ENCODE peak calls at places on chromosomes 13 and 19, in seven cellular contexts. One of them, this sample, is unnamed.

GRCh38 chr19:4374451-4375163 is 25.7 kb downstream of the SH3GL1 start:
- DNase-seq in uterus: peak; percentile 78
- DNase-seq in SHP77 treated with DMSO at 0.1 percent for 48 hours: no peak
- DNase-seq in esophagus squamous epithelium: no peak
- DNase-seq in cardiac muscle cell: no peak
- DNase-seq in stimulated activated CD4-positive, alpha-beta T cell treated with anti-CD3 and anti-CD28 coated beads, Interleukin-1b, Interleukin-23, amount 100 ng/mL, for 1 hour: no peak
- DNase-seq in fibroblast of the conjunctiva: peak; percentile 84
- DNase-seq in this sample: peak; percentile 48

GRCh38 chr19:40265763-40266099 is 19.4 kb downstream of the AKT2 start:
- DNase-seq in uterus: no peak
- DNase-seq in SHP77 treated with DMSO at 0.1 percent for 48 hours: no peak
- DNase-seq in esophagus squamous epithelium: no peak
- DNase-seq in cardiac muscle cell: no peak
- DNase-seq in stimulated activated CD4-positive, alpha-beta T cell treated with anti-CD3 and anti-CD28 coated beads, Interleukin-1b, Interleukin-23, amount 100 ng/mL, for 1 hour: no peak
- DNase-seq in fibroblast of the conjunctiva: no peak
- DNase-seq in this sample: no peak

GRCh38 chr13:79686441-79686840 is 205.5 kb downstream of the NDFIP2 start:
- DNase-seq in uterus: no peak
- DNase-seq in SHP77 treated with DMSO at 0.1 percent for 48 hours: no peak
- DNase-seq in esophagus squamous epithelium: no peak
- DNase-seq in cardiac muscle cell: no peak
- DNase-seq in stimulated activated CD4-positive, alpha-beta T cell treated with anti-CD3 and anti-CD28 coated beads, Interleukin-1b, Interleukin-23, amount 100 ng/mL, for 1 hour: no peak
- DNase-seq in fibroblast of the conjunctiva: no peak
- DNase-seq in this sample: no peak

GRCh38 chr13:113863511-113864302 is at the start of gene GAS6:
- DNase-seq in uterus: peak; percentile 67
- DNase-seq in SHP77 treated with DMSO at 0.1 percent for 48 hours: no peak
- DNase-seq in esophagus squamous epithelium: no peak
- DNase-seq in cardiac muscle cell: peak; percentile 74
- DNase-seq in stimulated activated CD4-positive, alpha-beta T cell treated with anti-CD3 and anti-CD28 coated beads, Interleukin-1b, Interleukin-23, amount 100 ng/mL, for 1 hour: no peak
- DNase-seq in fibroblast of the conjunctiva: no peak
- DNase-seq in this sample: peak; percentile 69

GRCh38 chr19:2040647-2041435 is 10.2 kb downstream of the MKNK2 start:
- DNase-seq in uterus: no peak
- DNase-seq in SHP77 treated with DMSO at 0.1 percent for 48 hours: no peak
- DNase-seq in esophagus squamous epithelium: no peak
- DNase-seq in cardiac muscle cell: no peak
- DNase-seq in stimulated activated CD4-positive, alpha-beta T cell treated with anti-CD3 and anti-CD28 coated beads, Interleukin-1b, Interleukin-23, amount 100 ng/mL, for 1 hour: no peak
- DNase-seq in fibroblast of the conjunctiva: no peak
- DNase-seq in this sample: peak; percentile 17

GRCh38 chr13:39776439-39776838 is 121.0 kb downstream of the COG6 start:
- DNase-seq in uterus: no peak
- DNase-seq in SHP77 treated with DMSO at 0.1 percent for 48 hours: no peak
- DNase-seq in esophagus squamous epithelium: no peak
- DNase-seq in cardiac muscle cell: no peak
- DNase-seq in stimulated activated CD4-positive, alpha-beta T cell treated with anti-CD3 and anti-CD28 coated beads, Interleukin-1b, Interleukin-23, amount 100 ng/mL, for 1 hour: no peak
- DNase-seq in fibroblast of the conjunctiva: peak; percentile 12
- DNase-seq in this sample: no peak

GRCh38 chr13:33322965-33323668 is 37.6 kb upstream of the STARD13 start:
- DNase-seq in uterus: no peak
- DNase-seq in SHP77 treated with DMSO at 0.1 percent for 48 hours: no peak
- DNase-seq in esophagus squamous epithelium: no peak
- DNase-seq in cardiac muscle cell: no peak
- DNase-seq in stimulated activated CD4-positive, alpha-beta T cell treated with anti-CD3 and anti-CD28 coated beads, Interleukin-1b, Interleukin-23, amount 100 ng/mL, for 1 hour: no peak
- DNase-seq in fibroblast of the conjunctiva: no peak
- DNase-seq in this sample: no peak

GRCh38 chr19:33868821-33869412 is 72.2 kb downstream of the KCTD15 start:
- DNase-seq in uterus: peak; percentile 18
- DNase-seq in SHP77 treated with DMSO at 0.1 percent for 48 hours: no peak
- DNase-seq in esophagus squamous epithelium: no peak
- DNase-seq in cardiac muscle cell: peak; percentile 30
- DNase-seq in stimulated activated CD4-positive, alpha-beta T cell treated with anti-CD3 and anti-CD28 coated beads, Interleukin-1b, Interleukin-23, amount 100 ng/mL, for 1 hour: no peak
- DNase-seq in fibroblast of the conjunctiva: peak; percentile 8
- DNase-seq in this sample: peak; percentile 30

GRCh38 chr13:73231456-73231855 is 172.7 kb downstream of the KLF5 start:
- DNase-seq in uterus: no peak
- DNase-seq in SHP77 treated with DMSO at 0.1 percent for 48 hours: no peak
- DNase-seq in esophagus squamous epithelium: no peak
- DNase-seq in cardiac muscle cell: no peak
- DNase-seq in stimulated activated CD4-positive, alpha-beta T cell treated with anti-CD3 and anti-CD28 coated beads, Interleukin-1b, Interleukin-23, amount 100 ng/mL, for 1 hour: no peak
- DNase-seq in fibroblast of the conjunctiva: no peak
- DNase-seq in this sample: no peak

GRCh38 chr19:47682939-47683338 is 30.3 kb upstream of the EHD2 start:
- DNase-seq in uterus: no peak
- DNase-seq in SHP77 treated with DMSO at 0.1 percent for 48 hours: no peak
- DNase-seq in esophagus squamous epithelium: no peak
- DNase-seq in cardiac muscle cell: no peak
- DNase-seq in stimulated activated CD4-positive, alpha-beta T cell treated with anti-CD3 and anti-CD28 coated beads, Interleukin-1b, Interleukin-23, amount 100 ng/mL, for 1 hour: no peak
- DNase-seq in fibroblast of the conjunctiva: no peak
- DNase-seq in this sample: no peak

GRCh38 chr19:13712767-13713201 is 51.5 kb upstream of the MRI1 start:
- DNase-seq in uterus: no peak
- DNase-seq in SHP77 treated with DMSO at 0.1 percent for 48 hours: no peak
- DNase-seq in esophagus squamous epithelium: no peak
- DNase-seq in cardiac muscle cell: peak; percentile 31
- DNase-seq in stimulated activated CD4-positive, alpha-beta T cell treated with anti-CD3 and anti-CD28 coated beads, Interleukin-1b, Interleukin-23, amount 100 ng/mL, for 1 hour: no peak
- DNase-seq in fibroblast of the conjunctiva: no peak
- DNase-seq in this sample: no peak

GRCh38 chr19:14661372-14661924 is 13.2 kb downstream of the ADGRE3 start:
- DNase-seq in uterus: no peak
- DNase-seq in SHP77 treated with DMSO at 0.1 percent for 48 hours: no peak
- DNase-seq in esophagus squamous epithelium: no peak
- DNase-seq in cardiac muscle cell: no peak
- DNase-seq in stimulated activated CD4-positive, alpha-beta T cell treated with anti-CD3 and anti-CD28 coated beads, Interleukin-1b, Interleukin-23, amount 100 ng/mL, for 1 hour: no peak
- DNase-seq in fibroblast of the conjunctiva: no peak
- DNase-seq in this sample: no peak

GRCh38 chr19:10915511-10916091 is 12.8 kb downstream of the YIPF2 start:
- DNase-seq in uterus: no peak
- DNase-seq in SHP77 treated with DMSO at 0.1 percent for 48 hours: no peak
- DNase-seq in esophagus squamous epithelium: no peak
- DNase-seq in cardiac muscle cell: no peak
- DNase-seq in stimulated activated CD4-positive, alpha-beta T cell treated with anti-CD3 and anti-CD28 coated beads, Interleukin-1b, Interleukin-23, amount 100 ng/mL, for 1 hour: no peak
- DNase-seq in fibroblast of the conjunctiva: peak; percentile 89
- DNase-seq in this sample: no peak

GRCh38 chr13:44649118-44649455 is 73.0 kb upstream of the TSC22D1 start:
- DNase-seq in uterus: no peak
- DNase-seq in SHP77 treated with DMSO at 0.1 percent for 48 hours: no peak
- DNase-seq in esophagus squamous epithelium: no peak
- DNase-seq in cardiac muscle cell: no peak
- DNase-seq in stimulated activated CD4-positive, alpha-beta T cell treated with anti-CD3 and anti-CD28 coated beads, Interleukin-1b, Interleukin-23, amount 100 ng/mL, for 1 hour: no peak
- DNase-seq in fibroblast of the conjunctiva: no peak
- DNase-seq in this sample: no peak

GRCh38 chr13:28408235-28408848 is 86.6 kb downstream of the FLT1 start:
- DNase-seq in uterus: peak; percentile 72
- DNase-seq in SHP77 treated with DMSO at 0.1 percent for 48 hours: no peak
- DNase-seq in esophagus squamous epithelium: no peak
- DNase-seq in cardiac muscle cell: peak; percentile 76
- DNase-seq in stimulated activated CD4-positive, alpha-beta T cell treated with anti-CD3 and anti-CD28 coated beads, Interleukin-1b, Interleukin-23, amount 100 ng/mL, for 1 hour: no peak
- DNase-seq in fibroblast of the conjunctiva: no peak
- DNase-seq in this sample: no peak

GRCh38 chr19:53813996-53814395 is 10.1 kb downstream of the NLRP12 start:
- DNase-seq in uterus: no peak
- DNase-seq in SHP77 treated with DMSO at 0.1 percent for 48 hours: no peak
- DNase-seq in esophagus squamous epithelium: no peak
- DNase-seq in cardiac muscle cell: no peak
- DNase-seq in stimulated activated CD4-positive, alpha-beta T cell treated with anti-CD3 and anti-CD28 coated beads, Interleukin-1b, Interleukin-23, amount 100 ng/mL, for 1 hour: no peak
- DNase-seq in fibroblast of the conjunctiva: no peak
- DNase-seq in this sample: no peak

GRCh38 chr13:97274782-97275252 is 52.7 kb downstream of the MBNL2 start:
- DNase-seq in uterus: no peak
- DNase-seq in SHP77 treated with DMSO at 0.1 percent for 48 hours: no peak
- DNase-seq in esophagus squamous epithelium: no peak
- DNase-seq in cardiac muscle cell: no peak
- DNase-seq in stimulated activated CD4-positive, alpha-beta T cell treated with anti-CD3 and anti-CD28 coated beads, Interleukin-1b, Interleukin-23, amount 100 ng/mL, for 1 hour: no peak
- DNase-seq in fibroblast of the conjunctiva: no peak
- DNase-seq in this sample: no peak

GRCh38 chr19:3458595-3459284 is 21.6 kb downstream of the SMIM24 start:
- DNase-seq in uterus: peak; percentile 71
- DNase-seq in SHP77 treated with DMSO at 0.1 percent for 48 hours: no peak
- DNase-seq in esophagus squamous epithelium: no peak
- DNase-seq in cardiac muscle cell: peak; percentile 54
- DNase-seq in stimulated activated CD4-positive, alpha-beta T cell treated with anti-CD3 and anti-CD28 coated beads, Interleukin-1b, Interleukin-23, amount 100 ng/mL, for 1 hour: no peak
- DNase-seq in fibroblast of the conjunctiva: no peak
- DNase-seq in this sample: no peak

GRCh38 chr19:48139053-48139452 is 28.4 kb upstream of the PLA2G4C start:
- DNase-seq in uterus: no peak
- DNase-seq in SHP77 treated with DMSO at 0.1 percent for 48 hours: no peak
- DNase-seq in esophagus squamous epithelium: no peak
- DNase-seq in cardiac muscle cell: no peak
- DNase-seq in stimulated activated CD4-positive, alpha-beta T cell treated with anti-CD3 and anti-CD28 coated beads, Interleukin-1b, Interleukin-23, amount 100 ng/mL, for 1 hour: no peak
- DNase-seq in fibroblast of the conjunctiva: no peak
- DNase-seq in this sample: no peak

GRCh38 chr13:110636701-110637201 is 21.4 kb downstream of the NAXD start:
- DNase-seq in uterus: no peak
- DNase-seq in SHP77 treated with DMSO at 0.1 percent for 48 hours: no peak
- DNase-seq in esophagus squamous epithelium: no peak
- DNase-seq in cardiac muscle cell: no peak
- DNase-seq in stimulated activated CD4-positive, alpha-beta T cell treated with anti-CD3 and anti-CD28 coated beads, Interleukin-1b, Interleukin-23, amount 100 ng/mL, for 1 hour: no peak
- DNase-seq in fibroblast of the conjunctiva: no peak
- DNase-seq in this sample: no peak

GRCh38 chr13:46530084-46530935 is 22.7 kb upstream of the LRCH1 start:
- DNase-seq in uterus: no peak
- DNase-seq in SHP77 treated with DMSO at 0.1 percent for 48 hours: no peak
- DNase-seq in esophagus squamous epithelium: no peak
- DNase-seq in cardiac muscle cell: no peak
- DNase-seq in stimulated activated CD4-positive, alpha-beta T cell treated with anti-CD3 and anti-CD28 coated beads, Interleukin-1b, Interleukin-23, amount 100 ng/mL, for 1 hour: no peak
- DNase-seq in fibroblast of the conjunctiva: no peak
- DNase-seq in this sample: no peak

GRCh38 chr13:29684441-29684840 is 89.0 kb upstream of the SLC7A1 start:
- DNase-seq in uterus: no peak
- DNase-seq in SHP77 treated with DMSO at 0.1 percent for 48 hours: no peak
- DNase-seq in esophagus squamous epithelium: no peak
- DNase-seq in cardiac muscle cell: no peak
- DNase-seq in stimulated activated CD4-positive, alpha-beta T cell treated with anti-CD3 and anti-CD28 coated beads, Interleukin-1b, Interleukin-23, amount 100 ng/mL, for 1 hour: no peak
- DNase-seq in fibroblast of the conjunctiva: no peak
- DNase-seq in this sample: no peak

GRCh38 chr13:114081761-114082681 is 50.4 kb downstream of the RASA3 start:
- DNase-seq in uterus: peak; percentile 11
- DNase-seq in SHP77 treated with DMSO at 0.1 percent for 48 hours: no peak
- DNase-seq in esophagus squamous epithelium: no peak
- DNase-seq in cardiac muscle cell: no peak
- DNase-seq in stimulated activated CD4-positive, alpha-beta T cell treated with anti-CD3 and anti-CD28 coated beads, Interleukin-1b, Interleukin-23, amount 100 ng/mL, for 1 hour: no peak
- DNase-seq in fibroblast of the conjunctiva: no peak
- DNase-seq in this sample: no peak

GRCh38 chr13:28410096-28410495 is 84.8 kb downstream of the FLT1 start:
- DNase-seq in uterus: no peak
- DNase-seq in SHP77 treated with DMSO at 0.1 percent for 48 hours: no peak
- DNase-seq in esophagus squamous epithelium: no peak
- DNase-seq in cardiac muscle cell: no peak
- DNase-seq in stimulated activated CD4-positive, alpha-beta T cell treated with anti-CD3 and anti-CD28 coated beads, Interleukin-1b, Interleukin-23, amount 100 ng/mL, for 1 hour: no peak
- DNase-seq in fibroblast of the conjunctiva: no peak
- DNase-seq in this sample: no peak

GRCh38 chr13:94550030-94550738 is 45.8 kb downstream of the TGDS start:
- DNase-seq in uterus: peak; percentile 49
- DNase-seq in SHP77 treated with DMSO at 0.1 percent for 48 hours: peak; percentile 85
- DNase-seq in esophagus squamous epithelium: no peak
- DNase-seq in cardiac muscle cell: no peak
- DNase-seq in stimulated activated CD4-positive, alpha-beta T cell treated with anti-CD3 and anti-CD28 coated beads, Interleukin-1b, Interleukin-23, amount 100 ng/mL, for 1 hour: no peak
- DNase-seq in fibroblast of the conjunctiva: peak; percentile 18
- DNase-seq in this sample: no peak

GRCh38 chr19:51140441-51140840 is 1.7 kb upstream of the SIGLEC7 start:
- DNase-seq in uterus: no peak
- DNase-seq in SHP77 treated with DMSO at 0.1 percent for 48 hours: no peak
- DNase-seq in esophagus squamous epithelium: no peak
- DNase-seq in cardiac muscle cell: no peak
- DNase-seq in stimulated activated CD4-positive, alpha-beta T cell treated with anti-CD3 and anti-CD28 coated beads, Interleukin-1b, Interleukin-23, amount 100 ng/mL, for 1 hour: no peak
- DNase-seq in fibroblast of the conjunctiva: no peak
- DNase-seq in this sample: no peak

This sample was measured in left colon.